ENCODE peak calls at places on chromosomes 7 and 10, in four cellular contexts. X, H, P and Z are unnamed samples. For H3K27me3, the result is how much of the 10 kb centered on the place peaks cover.

GRCh38 chr7:41817386-41817785 is 114.5 kb upstream of the INHBA start:
- DNase-seq in X (no peak), H (no peak), P (no peak), Z (peak)

GRCh38 chr10:124478517-124478916 is 16.9 kb downstream of the LHPP start:
- DNase-seq in X (peak), H (no peak), P (no peak), Z (no peak)

GRCh38 chr7:142866361-142867096 is 11.7 kb downstream of the EPHB6 start:
- DNase-seq in X (peak), H (no peak), P (peak), Z (peak)

GRCh38 chr7:30062587-30062986 is 34.4 kb downstream of the PLEKHA8 start:
- DNase-seq in X (no peak), H (peak), P (peak), Z (peak)

GRCh38 chr7:143518521-143518920 is 40.8 kb downstream of the TAS2R41 start:
- DNase-seq in X (no peak), H (no peak), P (no peak), Z (no peak)

GRCh38 chr7:80047032-80047431 is 87.6 kb upstream of the GNAI1 start:
- DNase-seq in X (no peak), H (no peak), P (no peak), Z (no peak)

GRCh38 chr7:151063212-151063561 is 3.8 kb downstream of the SLC4A2 start:
- DNase-seq in X (peak), H (no peak), P (peak), Z (no peak)

GRCh38 chr10:24457661-24458318 is 248.9 kb downstream of the KIAA1217 start:
- DNase-seq in X (no peak), H (no peak), P (no peak), Z (no peak)

GRCh38 chr7:138434458-138435093 is 25.5 kb upstream of the TRIM24 start:
- DNase-seq in X (no peak), H (no peak), P (no peak), Z (no peak)

GRCh38 chr7:152759655-152760383 is at the start of gene ACTR3B:
- DNase-seq in X (peak), H (peak), P (peak), Z (peak)

GRCh38 chr7:52257890-52258289 is 777.5 kb upstream of the POM121L12 start:
- DNase-seq in X (no peak), H (no peak), P (no peak), Z (no peak)

GRCh38 chr7:89623018-89623672 is 531.1 kb upstream of the STEAP1 start:
- DNase-seq in X (peak), H (peak), P (no peak), Z (peak)

GRCh38 chr7:158606671-158607424 is 19.2 kb upstream of the PTPRN2 start:
- DNase-seq in X (no peak), H (no peak), P (no peak), Z (no peak)

GRCh38 chr7:33895025-33895804 is 10.1 kb upstream of the BMPER start:
- DNase-seq in X (peak), H (peak), P (peak), Z (peak)

GRCh38 chr7:80941206-80941758 is 22.4 kb upstream of the SEMA3C start:
- DNase-seq in X (peak), H (no peak), P (no peak), Z (no peak)

GRCh38 chr7:116812905-116813304 is 49.5 kb upstream of the CAPZA2 start:
- DNase-seq in X (no peak), H (no peak), P (no peak), Z (no peak)

GRCh38 chr7:66741706-66742053 is 1.1 kb downstream of the RABGEF1 start:
- DNase-seq in X (peak), H (no peak), P (no peak), Z (no peak)
- H2AFZ ChIP-seq in X (peak), H (no peak), P (peak), Z (no peak)

GRCh38 chr7:101168412-101169049 is 3.2 kb upstream of the VGF start:
- DNase-seq in X (no peak), H (no peak), P (peak), Z (no peak)
- H3K27me3 ChIP-seq in X (under half), H (under half), P (half or more), Z (half or more)

GRCh38 chr10:132477398-132478340 is 59.9 kb upstream of the INPP5A start:
- DNase-seq in X (no peak), H (no peak), P (no peak), Z (no peak)
- H2AFZ ChIP-seq in X (no peak), H (no peak), P (no peak), Z (no peak)

GRCh38 chr10:101233443-101233842 is 4.2 kb upstream of the LBX1 start:
- DNase-seq in X (peak), H (no peak), P (no peak), Z (no peak)
- H3K27me3 ChIP-seq in X (half or more), H (under half), P (half or more), Z (half or more)

GRCh38 chr10:89887406-89887805 is 186.0 kb downstream of the KIF20B start:
- DNase-seq in X (no peak), H (no peak), P (no peak), Z (peak)
- H2AFZ ChIP-seq in X (no peak), H (no peak), P (no peak), Z (peak)

GRCh38 chr7:140206963-140207362 is 30.2 kb upstream of the KDM7A start:
- DNase-seq in X (no peak), H (no peak), P (no peak), Z (no peak)
- H3K27me3 ChIP-seq in X (under half), H (under half), P (under half), Z (under half)

DNA sequence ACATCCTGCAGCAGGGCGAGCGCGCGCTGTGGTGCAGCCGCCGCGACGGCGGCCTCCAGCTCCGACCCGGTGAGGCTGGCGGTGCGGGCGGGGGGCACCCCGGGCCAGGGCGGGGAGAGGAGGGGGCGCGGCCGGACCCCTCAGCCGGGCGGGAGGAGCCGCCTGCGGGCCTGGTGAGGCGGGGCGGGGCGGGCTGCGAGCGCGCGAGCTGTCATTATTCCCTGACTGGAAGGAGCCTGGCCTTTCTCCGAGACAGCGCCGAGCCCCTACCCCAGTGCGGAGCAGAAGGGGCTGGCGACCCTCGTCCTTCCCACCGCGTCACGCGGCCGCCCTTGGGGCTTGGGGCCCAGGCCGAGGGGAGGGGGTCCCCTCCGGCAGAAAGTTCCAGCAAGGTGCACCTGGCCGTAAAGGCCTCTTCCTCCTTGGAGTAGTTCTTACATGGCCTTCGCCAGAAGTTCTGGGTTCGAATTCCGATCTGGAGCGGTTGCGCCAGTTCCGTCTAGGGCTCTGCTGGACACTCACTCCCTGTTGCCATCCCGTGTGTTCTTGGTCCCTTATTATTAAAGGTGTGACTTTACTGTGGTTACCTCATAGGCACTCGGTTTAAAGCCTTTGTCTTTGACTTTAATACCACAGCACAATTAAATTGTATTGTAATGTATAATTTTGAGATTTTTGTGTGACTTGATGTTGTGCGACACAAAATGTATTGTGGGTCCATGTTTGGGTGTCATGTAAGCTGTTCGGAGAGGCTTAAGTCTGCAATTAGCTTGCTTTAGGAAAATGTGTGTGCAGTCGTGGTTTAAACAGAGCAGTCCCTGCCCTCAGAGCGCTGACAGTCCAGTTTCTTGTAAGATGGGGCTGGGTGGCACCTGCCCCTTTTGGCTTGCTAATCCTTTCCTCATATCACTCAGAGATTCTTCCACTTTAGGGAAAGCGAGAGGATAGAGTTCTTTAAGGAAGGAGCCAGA is 726 bp downstream of the INPP5F start:
- DNase-seq in X (peak), H (no peak), P (peak), Z (no peak)
- H2AFZ ChIP-seq in X (peak), H (no peak), P (peak), Z (peak)

GRCh38 chr10:72090326-72090725 is 2.0 kb upstream of the SPOCK2 start:
- DNase-seq in X (no peak), H (no peak), P (no peak), Z (no peak)
- H3K27me3 ChIP-seq in X (under half), H (under half), P (under half), Z (under half)